ENCODE peak calls at places on chromosomes 12 and 14, in eight cellular contexts. N, M, Z, C, P, F, E and X are unnamed samples. For H3K4me1, the result is how much of the 10 kb centered on the place peaks cover.

GRCh38 chr14:39459795-39460478 is 27.7 kb upstream of the FBXO33 start:
- DNase-seq in P (no peak), F (no peak), N (no peak), E (no peak), Z (no peak), C (no peak), M (no peak), X (no peak)

GRCh38 chr12:116384629-116385485 is 107.4 kb upstream of the MED13L start:
- DNase-seq in Z (no peak), N (no peak), P (no peak), E (peak), F (no peak), M (no peak), C (no peak), X (no peak)

GRCh38 chr14:104104006-104104901 is 18.8 kb downstream of the ASPG start:
- DNase-seq in P (peak), F (peak), N (no peak), Z (no peak), C (no peak), M (no peak), E (no peak), X (peak)

GRCh38 chr14:22849212-22849819 is 12.9 kb downstream of the MMP14 start:
- DNase-seq in C (peak), N (no peak), Z (no peak), M (peak), E (no peak), P (peak), F (peak), X (peak)

GRCh38 chr12:99914206-99914605 is 70.5 kb downstream of the ANKS1B start:
- DNase-seq in M (no peak), C (no peak), F (no peak), Z (no peak), E (no peak), N (no peak), P (no peak), X (no peak)

GRCh38 chr12:127393896-127394295 is 873.1 kb upstream of the TMEM132C start:
- DNase-seq in F (no peak), C (no peak), P (no peak), E (peak), Z (no peak), M (no peak), N (no peak), X (no peak)

GRCh38 chr14:19800282-19801117 is 3.1 kb upstream of the OR4N2 start:
- DNase-seq in F (peak), N (no peak), Z (no peak), C (no peak), E (no peak), M (no peak), P (peak), X (no peak)

GRCh38 chr14:105865266-105865903 is 339.0 kb downstream of the TMEM121 start:
- DNase-seq in C (peak), M (no peak), F (peak), Z (no peak), P (no peak), E (no peak), N (no peak), X (no peak)

GRCh38 chr12:80598004-80598606 is 109.3 kb upstream of the MYF6 start:
- DNase-seq in P (no peak), E (peak), M (no peak), Z (peak), C (no peak), N (no peak), F (no peak), X (no peak)

GRCh38 chr12:120814903-120815429 is 89.2 kb downstream of the SPPL3 start:
- DNase-seq in N (no peak), C (no peak), F (no peak), M (no peak), E (no peak), Z (no peak), P (no peak), X (no peak)

GRCh38 chr14:58718226-58718625 is 80.5 kb downstream of the DACT1 start:
- DNase-seq in M (no peak), F (no peak), C (no peak), P (no peak), N (no peak), E (no peak), Z (no peak), X (no peak)

GRCh38 chr12:132638541-132639408 is 20.2 kb downstream of the P2RX2 start:
- DNase-seq in C (no peak), M (no peak), F (no peak), E (peak), N (no peak), P (peak), Z (no peak), X (no peak)

GRCh38 chr12:112172556-112173324 is 47.4 kb downstream of the TRAFD1 start:
- DNase-seq in P (no peak), C (peak), N (no peak), E (no peak), M (no peak), Z (no peak), F (peak), X (no peak)

GRCh38 chr14:30748343-30748742 is 126.0 kb upstream of the COCH start:
- DNase-seq in M (no peak), F (no peak), P (no peak), N (no peak), Z (no peak), E (no peak), C (no peak), X (no peak)

GRCh38 chr14:105107351-105107750 is 42.1 kb upstream of the GPR132 start:
- DNase-seq in N (no peak), P (no peak), C (no peak), Z (no peak), E (no peak), M (no peak), F (peak), X (no peak)

GRCh38 chr12:5081016-5081415 is 37.3 kb downstream of the KCNA5 start:
- DNase-seq in C (no peak), M (no peak), N (no peak), P (peak), F (no peak), Z (no peak), E (no peak), X (no peak)

GRCh38 chr12:65556676-65557424 is 267.4 kb upstream of the HMGA2 start:
- DNase-seq in E (peak), Z (peak), C (peak), P (peak), N (peak), M (peak), F (peak), X (peak)

GRCh38 chr14:22536853-22537338 is 52.1 kb downstream of the DAD1 start:
- DNase-seq in M (peak), N (peak), F (peak), C (peak), P (peak), Z (peak), E (peak), X (peak)

GRCh38 chr14:54503476-54503875 is 6.2 kb upstream of the CGRRF1 start:
- DNase-seq in P (no peak), E (peak), Z (peak), C (no peak), N (no peak), M (no peak), F (no peak), X (no peak)

GRCh38 chr12:34346372-34347034 is 324.2 kb downstream of the ALG10 start:
- DNase-seq in M (no peak), Z (no peak), N (no peak), E (peak), C (no peak), F (no peak), P (no peak), X (no peak)

GRCh38 chr12:80702889-80703605 is 4.4 kb upstream of the MYF6 start:
- DNase-seq in P (no peak), M (no peak), C (no peak), F (no peak), Z (no peak), N (no peak), E (peak), X (no peak)

GRCh38 chr14:49460647-49461046 is 125.5 kb downstream of the RPS29 start:
- DNase-seq in E (peak), M (no peak), C (no peak), Z (no peak), P (no peak), F (no peak), N (no peak), X (no peak)

GRCh38 chr14:49461529-49462401 is 124.4 kb downstream of the RPS29 start:
- DNase-seq in Z (peak), E (peak), P (no peak), C (no peak), F (no peak), M (peak), N (peak), X (no peak)

GRCh38 chr14:49456589-49456988 is 129.6 kb downstream of the RPS29 start:
- DNase-seq in F (no peak), N (no peak), P (no peak), C (no peak), E (no peak), Z (no peak), M (no peak), X (no peak)
- H3K4me1 ChIP-seq in F (under half), N (under half), P (under half), C (under half), E (under half), Z (under half), M (under half), X (under half)

GRCh38 chr12:26152507-26153102 is 27.8 kb upstream of the BHLHE41 start:
- DNase-seq in E (peak), F (no peak), Z (no peak), C (no peak), P (no peak), N (no peak), M (no peak), X (no peak)

GRCh38 chr12:26150737-26151450 is 26.1 kb upstream of the BHLHE41 start:
- DNase-seq in N (no peak), M (no peak), P (no peak), E (no peak), C (no peak), F (no peak), Z (no peak), X (peak)

GRCh38 chr12:26156996-26157395 is 32.2 kb upstream of the BHLHE41 start:
- DNase-seq in C (no peak), E (no peak), F (no peak), P (no peak), N (no peak), M (no peak), Z (no peak), X (no peak)

GRCh38 chr12:26156201-26156871 is 31.5 kb upstream of the BHLHE41 start:
- DNase-seq in E (no peak), N (no peak), M (no peak), Z (no peak), F (no peak), C (no peak), P (no peak), X (no peak)

GRCh38 chr12:26153421-26154154 is 28.8 kb upstream of the BHLHE41 start:
- DNase-seq in C (no peak), Z (peak), E (peak), P (no peak), M (peak), N (no peak), F (no peak), X (no peak)
- TF ChIP-seq CTCF in C (no peak), Z (peak), E (peak), P (no peak), M (peak), N (no peak), F (no peak), X (no peak)

GRCh38 chr12:51846911-51847829 is 1.3 kb downstream of the FIGNL2 start:
- DNase-seq in E (no peak), N (peak), F (no peak), Z (no peak), C (no peak), P (no peak), M (no peak), X (peak)
- H3K4me3 ChIP-seq in E (peak), N (peak), F (peak), Z (no peak), C (peak), P (peak), M (peak), X (peak)

DNA sequence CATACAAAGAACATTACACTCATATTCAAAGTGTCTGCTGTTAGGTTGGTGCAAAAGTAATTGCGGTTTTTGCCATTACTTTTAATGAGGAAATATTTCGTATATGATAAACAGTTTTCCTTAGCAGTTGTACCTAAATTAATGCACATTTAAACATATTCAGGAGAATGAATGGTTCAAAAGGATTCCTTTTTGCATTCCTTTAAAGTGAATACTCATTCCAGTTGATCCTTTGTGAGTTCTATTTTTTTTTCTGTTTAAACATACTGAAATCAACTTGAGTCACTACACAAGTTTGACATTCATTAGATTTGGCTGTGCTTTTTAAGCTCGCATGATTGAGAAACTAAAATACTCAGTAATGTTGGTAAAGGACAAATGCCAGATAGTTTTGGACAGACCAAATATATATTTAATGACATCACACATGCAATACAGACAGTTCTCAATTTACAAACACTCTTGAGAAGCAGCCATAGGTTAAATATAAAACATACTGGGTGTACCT is 13.8 kb upstream of the SLC38A2 start:
- DNase-seq in Z (no peak), N (no peak), M (no peak), P (no peak), E (peak), C (no peak), F (no peak), X (no peak)
- H3K4me1 ChIP-seq in Z (half or more), N (under half), M (half or more), P (half or more), E (half or more), C (half or more), F (half or more), X (under half)